ENCODE peak calls at places on chromosome 5, in seven cellular contexts. W is SK-N-SH, S is GM12878, P is HCT116, Z is HepG2, Y is K562, O is H1. R is an unnamed sample.

GRCh38 chr5:127920936-127921335 is 162.6 kb upstream of the SLC12A2 start:
- DNase-seq in W (no peak), S (no peak), P (no peak), Z (no peak), Y (no peak), O (no peak), R (no peak)

GRCh38 chr5:54703091-54703490 is 185.5 kb downstream of the SNX18 start:
- DNase-seq in W (no peak), S (no peak), P (no peak), Z (no peak), Y (no peak), O (no peak), R (peak)

GRCh38 chr5:180860887-180861822 is at the start of gene ZFP62:
- DNase-seq in W (peak), S (peak), P (peak), Z (peak), Y (peak), O (peak), R (peak)

GRCh38 chr5:173327084-173327947 is 898 bp downstream of the STC2 start:
- DNase-seq in W (peak), S (no peak), P (no peak), Z (no peak), Y (peak), O (no peak), R (peak)

GRCh38 chr5:96049398-96050272 is 88.0 kb upstream of the ELL2 start:
- DNase-seq in W (no peak), S (no peak), P (no peak), Z (no peak), Y (peak), O (no peak), R (peak)

GRCh38 chr5:158786390-158786789 is 313.3 kb downstream of the EBF1 start:
- DNase-seq in W (no peak), S (no peak), P (no peak), Z (no peak), Y (no peak), O (no peak), R (no peak)

GRCh38 chr5:31638286-31638685 is 645 bp upstream of the PDZD2 start:
- DNase-seq in W (no peak), S (no peak), P (no peak), Z (no peak), Y (no peak), O (no peak), R (no peak)

GRCh38 chr5:59367791-59368394 is 525.6 kb downstream of the PDE4D start:
- DNase-seq in W (peak), S (no peak), P (peak), Z (peak), Y (peak), O (no peak), R (peak)

GRCh38 chr5:63820557-63820956 is 141.7 kb downstream of the HTR1A start:
- DNase-seq in W (no peak), S (no peak), P (no peak), Z (no peak), Y (no peak), O (no peak), R (no peak)

GRCh38 chr5:107705390-107706014 is 34.8 kb upstream of the EFNA5 start:
- DNase-seq in W (no peak), S (no peak), P (no peak), Z (no peak), Y (no peak), O (no peak), R (peak)

GRCh38 chr5:15664961-15665360 is 165.0 kb downstream of the FBXL7 start:
- DNase-seq in W (no peak), S (no peak), P (no peak), Z (no peak), Y (no peak), O (no peak), R (no peak)

GRCh38 chr5:157546456-157547100 is 29.0 kb downstream of the ADAM19 start:
- DNase-seq in W (no peak), S (no peak), P (no peak), Z (no peak), Y (no peak), O (no peak), R (no peak)

GRCh38 chr5:88144219-88145040 is 124.2 kb downstream of the TMEM161B start:
- DNase-seq in W (peak), S (no peak), P (no peak), Z (no peak), Y (no peak), O (no peak), R (no peak)

GRCh38 chr5:171492781-171493180 is 73.3 kb downstream of the FGF18 start:
- DNase-seq in W (peak), S (no peak), P (peak), Z (no peak), Y (peak), O (no peak), R (no peak)

GRCh38 chr5:40198736-40199135 is 481.0 kb upstream of the PTGER4 start:
- DNase-seq in W (no peak), S (no peak), P (no peak), Z (no peak), Y (no peak), O (no peak), R (peak)

GRCh38 chr5:32325067-32325466 is 12.3 kb upstream of the MTMR12 start:
- DNase-seq in W (no peak), S (no peak), P (no peak), Z (no peak), Y (no peak), O (no peak), R (no peak)

GRCh38 chr5:140242099-140242498 is 60.8 kb downstream of the PFDN1 start:
- DNase-seq in W (no peak), S (no peak), P (no peak), Z (no peak), Y (no peak), O (no peak), R (no peak)

GRCh38 chr5:1140188-1140817 is 28.4 kb upstream of the SLC12A7 start:
- DNase-seq in W (peak), S (no peak), P (peak), Z (peak), Y (peak), O (peak), R (peak)

GRCh38 chr5:35671516-35671915 is 53.9 kb downstream of the SPEF2 start:
- DNase-seq in W (no peak), S (no peak), P (no peak), Z (no peak), Y (no peak), O (no peak), R (no peak)

GRCh38 chr5:114360816-114361723 is 800 bp upstream of the KCNN2 start:
- DNase-seq in W (peak), S (no peak), P (no peak), Z (no peak), Y (no peak), O (peak), R (no peak)

GRCh38 chr5:114412509-114413171 is 50.8 kb downstream of the KCNN2 start:
- DNase-seq in W (no peak), S (no peak), P (peak), Z (no peak), Y (no peak), O (no peak), R (no peak)

GRCh38 chr5:36875051-36875788 is 1.3 kb upstream of the NIPBL start:
- DNase-seq in W (peak), S (no peak), P (no peak), Z (peak), Y (peak), O (no peak), R (peak)

GRCh38 chr5:74953961-74954720 is 88.0 kb upstream of the FAM169A start:
- DNase-seq in W (no peak), S (no peak), P (no peak), Z (peak), Y (no peak), O (no peak), R (no peak)

GRCh38 chr5:71838286-71838685 is 119.2 kb downstream of the CARTPT start:
- DNase-seq in W (no peak), S (no peak), P (no peak), Z (no peak), Y (no peak), O (no peak), R (no peak)

GRCh38 chr5:149656576-149657182 is 73.4 kb upstream of the PPARGC1B start:
- DNase-seq in W (no peak), S (no peak), P (no peak), Z (no peak), Y (peak), O (peak), R (no peak)

GRCh38 chr5:79837707-79838620 is 148.3 kb downstream of the CMYA5 start:
- DNase-seq in W (no peak), S (no peak), P (no peak), Z (no peak), Y (no peak), O (no peak), R (no peak)

DNA sequence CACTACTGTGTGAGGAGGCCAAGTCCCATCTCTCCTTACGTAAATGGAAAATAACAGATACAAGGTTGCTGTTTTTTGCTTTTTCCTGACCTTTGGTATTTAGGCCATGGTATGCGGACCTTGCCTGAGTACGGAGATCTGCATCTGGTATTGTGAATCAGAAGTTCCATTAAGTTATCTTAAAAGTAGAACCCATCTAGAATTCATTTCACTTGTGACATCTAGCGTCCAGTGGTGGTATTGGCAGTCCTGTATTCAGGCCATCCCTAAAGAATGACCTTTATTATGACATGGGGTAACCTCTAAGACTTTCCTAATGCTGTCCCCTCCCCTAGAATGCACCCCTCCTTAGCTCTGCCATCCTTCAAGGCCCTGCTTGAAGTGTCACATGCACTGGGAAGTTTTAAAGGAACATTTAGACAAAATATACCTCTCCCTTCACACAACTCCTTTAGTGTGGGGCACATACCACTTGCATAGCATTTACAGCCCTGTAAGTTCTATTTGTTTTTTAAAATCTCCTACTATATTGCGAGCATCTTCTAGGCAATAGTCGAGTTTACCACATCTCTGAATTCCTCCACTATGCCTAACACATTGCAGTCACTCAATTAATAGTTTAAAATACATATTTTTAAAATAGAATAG is 1.9 kb upstream of the SPDL1 start:
- DNase-seq in W (peak), S (no peak), P (peak), Z (peak), Y (peak), O (no peak), R (peak)
- TF ChIP-seq MAX in W (no peak), S (no peak), P (no peak), Z (no peak), Y (no peak), O (no peak), R (no peak)

GRCh38 chr5:100852051-100852450 is 51.0 kb downstream of the ST8SIA4 start:
- DNase-seq in W (no peak), S (no peak), P (no peak), Z (no peak), Y (no peak), O (no peak), R (no peak)

GRCh38 chr5:100841358-100842076 is 61.6 kb downstream of the ST8SIA4 start:
- DNase-seq in W (no peak), S (no peak), P (peak), Z (no peak), Y (no peak), O (no peak), R (peak)

GRCh38 chr5:100840769-100841168 is 62.3 kb downstream of the ST8SIA4 start:
- DNase-seq in W (no peak), S (no peak), P (no peak), Z (no peak), Y (no peak), O (no peak), R (peak)

GRCh38 chr5:100846722-100847121 is 56.4 kb downstream of the ST8SIA4 start:
- DNase-seq in W (no peak), S (no peak), P (no peak), Z (no peak), Y (no peak), O (no peak), R (peak)
- H3K4me3 ChIP-seq in W (no peak), S (no peak), P (no peak), Z (no peak), Y (no peak), O (no peak), R (no peak)

DNA sequence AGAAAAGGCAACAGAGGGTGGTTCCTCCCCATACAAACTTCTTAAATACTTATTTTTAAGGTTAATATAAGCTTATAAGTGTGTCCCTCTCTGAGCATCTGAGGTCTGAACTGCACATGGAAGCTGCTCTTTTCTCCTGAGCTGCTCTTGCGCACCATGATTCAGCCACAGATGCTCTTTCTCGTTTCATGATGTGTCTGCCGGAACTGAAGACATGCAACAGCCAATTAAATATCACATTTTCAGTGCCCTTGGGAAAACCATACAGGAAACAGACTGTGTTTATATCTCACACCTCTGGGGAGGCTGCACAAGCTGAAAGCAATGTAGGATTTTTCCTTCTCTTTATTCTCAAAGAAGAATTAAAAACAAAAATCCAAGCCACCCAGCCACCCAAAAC is 96.8 kb upstream of the NREP start:
- DNase-seq in W (no peak), S (peak), P (no peak), Z (no peak), Y (no peak), O (no peak), R (no peak)
- H3K9ac ChIP-seq in W (no peak), S (no peak), P (no peak), Z (no peak), Y (no peak), O (no peak), R (no peak)

GRCh38 chr5:137141779-137142178 is 357.3 kb downstream of the SPOCK1 start:
- DNase-seq in W (no peak), S (no peak), P (no peak), Z (no peak), Y (no peak), O (no peak), R (no peak)

GRCh38 chr5:137142371-137143243 is 356.5 kb downstream of the SPOCK1 start:
- DNase-seq in W (no peak), S (peak), P (no peak), Z (no peak), Y (no peak), O (no peak), R (no peak)

GRCh38 chr5:137137013-137137632 is 362.0 kb downstream of the SPOCK1 start:
- DNase-seq in W (peak), S (no peak), P (no peak), Z (no peak), Y (peak), O (no peak), R (peak)
- TF ChIP-seq MAX in W (no peak), S (no peak), P (no peak), Z (no peak), Y (no peak), O (no peak), R (no peak)

GRCh38 chr5:81235287-81236072 is 2.4 kb downstream of the CKMT2 start:
- DNase-seq in W (no peak), S (no peak), P (no peak), Z (no peak), Y (no peak), O (no peak), R (peak)
- H3K4me3 ChIP-seq in W (no peak), S (no peak), P (no peak), Z (no peak), Y (no peak), O (no peak), R (no peak)

DNA sequence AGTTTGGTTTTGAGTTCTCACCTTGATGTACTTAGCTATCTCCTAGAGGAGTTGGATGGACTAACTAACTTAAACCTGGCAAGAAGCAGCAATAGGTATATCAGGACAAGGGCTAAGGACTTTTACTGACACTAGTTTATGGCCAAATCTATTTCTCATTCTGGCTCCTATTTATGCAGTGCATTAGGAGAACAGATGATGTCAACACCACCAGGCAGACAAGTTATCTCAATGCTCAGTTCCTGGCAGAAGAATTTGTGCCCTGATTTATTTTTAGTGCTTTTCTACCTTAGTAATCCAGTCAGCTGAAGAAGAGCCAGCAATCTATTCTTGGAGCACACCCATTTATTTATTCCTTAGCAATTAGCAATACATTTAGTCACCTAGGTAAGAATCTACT is 30.7 kb upstream of the MYOT start:
- DNase-seq in W (no peak), S (no peak), P (no peak), Z (no peak), Y (no peak), O (no peak), R (no peak)
- H3K9ac ChIP-seq in W (no peak), S (no peak), P (no peak), Z (no peak), Y (no peak), O (no peak), R (no peak)

DNA sequence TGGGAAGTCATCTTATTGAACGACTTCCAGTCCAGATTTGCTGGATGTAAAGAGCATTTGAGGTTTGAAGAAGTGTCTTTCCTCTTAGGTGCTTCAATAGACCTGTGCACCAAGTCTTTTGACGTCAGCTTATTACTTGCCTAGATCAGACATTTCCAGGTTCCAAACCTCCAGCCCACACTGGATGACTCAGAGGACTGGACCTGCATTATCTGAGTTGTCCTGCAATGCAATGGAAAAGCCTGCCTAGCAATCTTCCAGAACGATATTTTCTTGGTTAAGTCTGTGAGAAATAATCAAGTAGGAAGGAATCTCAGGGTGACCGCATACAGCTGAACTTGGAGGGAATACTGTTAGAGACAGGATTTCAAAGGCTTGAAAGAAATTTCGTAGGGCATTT is 147.2 kb upstream of the MOCS2 start:
- DNase-seq in W (no peak), S (no peak), P (no peak), Z (no peak), Y (peak), O (no peak), R (no peak)
- TF ChIP-seq MAX in W (peak), S (no peak), P (no peak), Z (no peak), Y (no peak), O (no peak), R (no peak)

GRCh38 chr5:125180222-125180621 is 433.8 kb upstream of the ZNF608 start:
- DNase-seq in W (no peak), S (no peak), P (no peak), Z (no peak), Y (no peak), O (no peak), R (peak)
- H3K4me3 ChIP-seq in W (no peak), S (no peak), P (no peak), Z (no peak), Y (no peak), O (no peak), R (no peak)

R was measured in endothelial cell of umbilical vein.